ENCODE peak calls at places on chromosome 22, in six cellular contexts. F is upper lobe of right lung, N is transverse colon, Q is esophagus squamous epithelium, J is H9, I is tibial nerve. T is an unnamed sample.

GRCh38 chr22:20783844-20784723 is 10.2 kb downstream of the SERPIND1 start:
- DNase-seq in F (no peak), N (peak), Q (no peak), J (peak), I (no peak), T (peak)

GRCh38 chr22:32623943-32624342 is 149.3 kb downstream of the FBXO7 start:
- DNase-seq in F (no peak), N (peak), Q (no peak), J (no peak), I (peak), T (no peak)

GRCh38 chr22:32020117-32020516 is 22.9 kb upstream of the SLC5A1 start:
- DNase-seq in F (no peak), N (no peak), Q (no peak), J (no peak), I (no peak), T (peak)

GRCh38 chr22:37248251-37248650 is 4.2 kb upstream of the RAC2 start:
- DNase-seq in F (peak), N (no peak), Q (no peak), J (no peak), I (no peak), T (no peak)

GRCh38 chr22:24867327-24868022 is 61.5 kb downstream of the SGSM1 start:
- DNase-seq in F (no peak), N (no peak), Q (no peak), J (no peak), I (no peak), T (no peak)

GRCh38 chr22:20243545-20244249 is 24.4 kb downstream of the RTN4R start:
- DNase-seq in F (peak), N (peak), Q (no peak), J (peak), I (no peak), T (no peak)

GRCh38 chr22:19181786-19182471 is 3.4 kb upstream of the SLC25A1 start:
- DNase-seq in F (no peak), N (no peak), Q (no peak), J (no peak), I (no peak), T (no peak)

GRCh38 chr22:34111210-34111824 is 191.0 kb upstream of the LARGE1 start:
- DNase-seq in F (no peak), N (peak), Q (no peak), J (peak), I (no peak), T (peak)

GRCh38 chr22:46652930-46653331 is 32.7 kb downstream of the GRAMD4 start:
- DNase-seq in F (no peak), N (no peak), Q (no peak), J (no peak), I (no peak), T (no peak)

GRCh38 chr22:31344369-31345330 is 1.5 kb downstream of the PATZ1 start:
- DNase-seq in F (peak), N (peak), Q (no peak), J (peak), I (peak), T (no peak)

GRCh38 chr22:37496651-37497599 is 10.7 kb upstream of the MFNG start:
- DNase-seq in F (no peak), N (no peak), Q (no peak), J (peak), I (no peak), T (no peak)

GRCh38 chr22:29154364-29155048 is 51.2 kb upstream of the EMID1 start:
- DNase-seq in F (peak), N (peak), Q (no peak), J (peak), I (no peak), T (peak)

GRCh38 chr22:22366478-22366988 is 121.9 kb downstream of the VPREB1 start:
- DNase-seq in F (no peak), N (no peak), Q (no peak), J (no peak), I (no peak), T (no peak)

GRCh38 chr22:37425800-37426531 is 1.3 kb downstream of the ELFN2 start:
- DNase-seq in F (no peak), N (no peak), Q (no peak), J (peak), I (no peak), T (peak)

GRCh38 chr22:36493690-36494110 is 12.3 kb upstream of the TXN2 start:
- DNase-seq in F (peak), N (peak), Q (no peak), J (no peak), I (no peak), T (peak)

GRCh38 chr22:42933783-42934144 is 76.7 kb upstream of the ARFGAP3 start:
- DNase-seq in F (no peak), N (no peak), Q (no peak), J (no peak), I (no peak), T (no peak)

GRCh38 chr22:17159504-17159951 is 451 bp upstream of the HDHD5 start:
- DNase-seq in F (peak), N (peak), Q (no peak), J (no peak), I (no peak), T (no peak)
- H3K27ac ChIP-seq in F (peak), N (peak), Q (peak), J (no peak), I (peak), T (no peak)

DNA sequence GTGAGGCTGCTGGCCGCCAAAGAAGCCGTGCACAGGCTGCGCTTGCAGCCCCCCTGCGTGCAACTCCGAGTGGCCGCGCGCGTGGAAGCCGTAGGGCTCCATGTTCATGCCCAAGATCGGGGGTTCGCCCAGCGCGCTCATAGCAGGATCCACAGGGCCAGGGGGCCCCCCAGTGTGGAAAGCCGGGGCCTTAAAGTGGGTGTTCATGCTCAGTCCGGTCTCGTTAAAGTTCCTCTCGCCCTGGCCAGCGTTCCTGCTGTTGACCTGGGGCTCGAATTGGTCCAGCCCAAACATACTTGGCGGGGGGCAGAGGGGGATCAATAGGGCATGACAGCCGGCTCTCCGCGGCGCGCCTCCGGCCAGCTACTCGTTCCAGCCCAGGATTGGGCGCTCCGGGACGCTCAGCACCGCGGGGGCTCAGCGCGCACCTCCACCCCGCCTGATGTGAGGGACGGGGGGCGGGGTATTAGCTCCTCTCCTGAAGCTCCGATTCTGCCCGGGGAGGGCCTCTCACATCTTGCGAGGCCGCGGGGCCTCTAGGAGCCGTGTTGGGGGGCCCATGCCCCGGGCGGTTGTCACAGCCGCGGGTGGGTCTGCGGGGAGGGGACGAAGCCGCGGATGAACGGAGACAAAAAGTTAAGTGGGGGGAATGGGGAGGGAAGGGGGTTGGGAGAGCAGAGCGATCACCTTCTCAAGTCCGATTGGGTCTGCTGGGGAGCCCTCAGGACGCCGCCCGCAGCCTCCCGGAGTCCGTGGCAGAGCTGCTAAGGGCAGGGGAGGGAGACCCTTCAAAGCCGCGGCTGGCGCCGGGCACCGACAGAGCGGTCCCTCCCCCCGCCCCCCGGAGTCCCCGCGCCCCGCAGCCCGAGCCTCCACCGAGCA is 1.1 kb downstream of the MN1 start:
- DNase-seq in F (no peak), N (no peak), Q (no peak), J (no peak), I (no peak), T (no peak)
- H3K27ac ChIP-seq in F (peak), N (peak), Q (peak), J (no peak), I (peak), T (no peak)

DNA sequence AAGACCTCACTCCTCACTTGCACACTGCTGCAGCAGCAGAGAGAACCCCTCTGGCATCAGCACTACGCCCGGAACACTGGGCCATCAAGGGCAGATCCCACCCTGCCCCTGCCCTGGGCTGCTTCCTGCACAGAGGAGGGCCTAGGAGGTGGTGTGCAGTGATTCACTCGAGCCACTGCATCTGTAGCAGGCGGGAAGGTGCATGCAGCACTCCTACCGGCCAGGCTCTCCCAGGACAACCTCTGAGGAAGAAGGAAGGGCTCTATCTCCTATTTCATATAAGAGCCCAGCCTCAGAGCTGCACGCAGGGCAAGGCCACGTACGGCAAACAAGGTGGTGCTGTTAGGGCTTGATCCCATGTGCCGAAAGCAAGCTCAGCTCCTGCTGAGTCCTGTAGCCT is 14.2 kb downstream of the RANGAP1 start:
- DNase-seq in F (no peak), N (no peak), Q (no peak), J (no peak), I (no peak), T (no peak)
- H3K27ac ChIP-seq in F (no peak), N (no peak), Q (peak), J (no peak), I (no peak), T (no peak)

DNA sequence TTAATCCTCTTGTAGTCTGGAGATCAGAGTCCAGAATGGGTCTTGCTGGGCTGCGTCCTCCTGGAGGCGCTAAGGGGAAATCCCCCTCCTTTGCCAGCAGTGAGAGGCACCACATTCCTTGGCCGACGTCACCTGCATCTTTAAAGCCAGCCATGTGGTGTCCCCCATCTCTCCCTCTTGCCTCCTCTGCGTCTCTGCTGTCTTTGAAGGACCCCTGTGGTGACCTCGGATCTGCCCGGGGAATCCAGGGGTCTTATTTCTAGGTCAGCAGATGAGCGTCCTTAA is 27.2 kb upstream of the PARVB start:
- DNase-seq in F (peak), N (no peak), Q (no peak), J (peak), I (no peak), T (no peak)
- H3K27ac ChIP-seq in F (no peak), N (no peak), Q (no peak), J (no peak), I (no peak), T (no peak)

GRCh38 chr22:48921411-48921903 is 906.2 kb downstream of the BRD1 start:
- DNase-seq in F (peak), N (no peak), Q (no peak), J (no peak), I (no peak), T (no peak)

GRCh38 chr22:48919187-48919590 is 908.5 kb downstream of the BRD1 start:
- DNase-seq in F (peak), N (no peak), Q (no peak), J (peak), I (no peak), T (no peak)

GRCh38 chr22:48918585-48919186 is 909.0 kb downstream of the BRD1 start:
- DNase-seq in F (no peak), N (no peak), Q (no peak), J (peak), I (no peak), T (no peak)

GRCh38 chr22:48919851-48920589 is 907.7 kb downstream of the BRD1 start:
- DNase-seq in F (peak), N (no peak), Q (no peak), J (peak), I (no peak), T (no peak)

DNA sequence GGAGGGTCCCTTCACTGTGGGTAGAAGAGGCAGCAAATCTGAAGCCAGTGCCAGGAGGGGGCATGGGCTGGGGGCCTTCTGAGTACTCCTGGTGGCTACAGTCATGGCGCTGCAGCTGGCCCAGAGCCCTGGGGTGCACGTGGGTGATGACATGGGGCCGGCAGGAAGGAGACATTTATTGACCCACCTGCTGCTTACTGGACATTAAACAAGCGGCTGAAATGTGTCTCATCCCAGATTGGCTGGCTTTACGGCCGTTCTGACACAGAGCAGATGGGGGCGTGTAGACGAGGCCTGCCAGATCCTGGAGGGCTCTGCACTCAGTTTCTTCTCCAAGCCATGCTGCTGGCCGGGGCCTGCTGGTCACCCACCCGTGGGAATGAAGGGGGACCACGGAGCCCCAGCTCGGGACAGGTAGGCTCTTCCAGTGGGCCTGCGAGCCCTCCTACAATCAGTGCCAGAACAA is 906.9 kb downstream of the BRD1 start:
- DNase-seq in F (peak), N (no peak), Q (no peak), J (peak), I (no peak), T (no peak)
- H3K27ac ChIP-seq in F (no peak), N (no peak), Q (no peak), J (no peak), I (peak), T (no peak)

GRCh38 chr22:39688186-39688768 is 117.7 kb downstream of the CACNA1I start:
- DNase-seq in F (no peak), N (no peak), Q (no peak), J (no peak), I (no peak), T (no peak)

GRCh38 chr22:39686776-39687525 is 116.4 kb downstream of the CACNA1I start:
- DNase-seq in F (no peak), N (no peak), Q (no peak), J (no peak), I (no peak), T (no peak)

GRCh38 chr22:39684702-39685281 is 114.2 kb downstream of the CACNA1I start:
- DNase-seq in F (no peak), N (no peak), Q (no peak), J (no peak), I (no peak), T (no peak)

GRCh38 chr22:39685336-39686177 is 115.0 kb downstream of the CACNA1I start:
- DNase-seq in F (no peak), N (no peak), Q (no peak), J (no peak), I (no peak), T (no peak)

DNA sequence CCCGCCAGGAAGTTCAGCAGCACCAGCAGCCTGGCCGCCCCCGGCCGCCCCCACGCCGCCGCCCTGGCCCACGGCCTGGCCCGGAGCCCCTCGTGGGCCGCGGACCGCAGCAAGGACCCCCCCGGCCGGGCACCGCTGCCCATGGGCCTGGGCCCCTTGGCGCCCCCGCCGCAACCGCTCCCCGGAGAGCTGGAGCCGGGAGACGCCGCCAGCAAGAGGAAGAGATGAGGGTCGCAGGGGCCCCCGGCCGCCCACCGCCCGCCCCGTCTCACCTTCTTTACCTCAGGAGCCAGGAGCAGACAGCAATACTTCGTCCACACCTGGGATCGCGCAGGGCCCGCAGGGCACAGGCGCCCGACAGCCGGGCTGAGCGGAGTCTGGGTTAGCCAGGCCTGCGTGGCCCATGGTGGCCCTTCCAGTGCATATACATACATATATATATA is 115.6 kb downstream of the CACNA1I start:
- DNase-seq in F (no peak), N (no peak), Q (no peak), J (no peak), I (no peak), T (no peak)
- H3K27ac ChIP-seq in F (no peak), N (no peak), Q (no peak), J (no peak), I (no peak), T (no peak)

GRCh38 chr22:30296324-30296723 is 7.0 kb upstream of the CASTOR1 start:
- DNase-seq in F (no peak), N (no peak), Q (no peak), J (no peak), I (no peak), T (no peak)
- H3K27ac ChIP-seq in F (peak), N (no peak), Q (peak), J (no peak), I (no peak), T (no peak)

DNA sequence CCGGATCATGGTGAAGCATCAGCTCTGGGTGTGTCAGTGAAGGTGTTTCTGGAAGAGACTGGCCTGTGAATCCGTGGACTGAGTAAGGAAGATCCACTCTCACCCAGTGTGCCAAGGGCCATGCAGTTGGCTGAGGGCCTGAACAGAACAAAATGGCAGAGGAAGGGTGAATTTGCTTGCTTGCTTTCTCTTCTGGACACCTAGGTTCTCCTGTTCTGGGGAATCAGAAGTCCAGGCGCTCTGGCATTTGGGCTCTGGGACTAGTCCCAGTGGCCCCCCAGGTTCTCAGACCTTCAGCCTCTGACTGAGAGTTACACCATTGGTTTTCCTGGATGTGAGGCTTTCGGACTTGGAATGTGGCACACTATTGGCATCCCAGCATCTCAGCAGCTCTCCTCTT is 1170.8 kb downstream of the TBC1D22A start:
- DNase-seq in F (no peak), N (no peak), Q (no peak), J (no peak), I (no peak), T (no peak)
- H3K27ac ChIP-seq in F (no peak), N (no peak), Q (no peak), J (no peak), I (no peak), T (no peak)

DNA sequence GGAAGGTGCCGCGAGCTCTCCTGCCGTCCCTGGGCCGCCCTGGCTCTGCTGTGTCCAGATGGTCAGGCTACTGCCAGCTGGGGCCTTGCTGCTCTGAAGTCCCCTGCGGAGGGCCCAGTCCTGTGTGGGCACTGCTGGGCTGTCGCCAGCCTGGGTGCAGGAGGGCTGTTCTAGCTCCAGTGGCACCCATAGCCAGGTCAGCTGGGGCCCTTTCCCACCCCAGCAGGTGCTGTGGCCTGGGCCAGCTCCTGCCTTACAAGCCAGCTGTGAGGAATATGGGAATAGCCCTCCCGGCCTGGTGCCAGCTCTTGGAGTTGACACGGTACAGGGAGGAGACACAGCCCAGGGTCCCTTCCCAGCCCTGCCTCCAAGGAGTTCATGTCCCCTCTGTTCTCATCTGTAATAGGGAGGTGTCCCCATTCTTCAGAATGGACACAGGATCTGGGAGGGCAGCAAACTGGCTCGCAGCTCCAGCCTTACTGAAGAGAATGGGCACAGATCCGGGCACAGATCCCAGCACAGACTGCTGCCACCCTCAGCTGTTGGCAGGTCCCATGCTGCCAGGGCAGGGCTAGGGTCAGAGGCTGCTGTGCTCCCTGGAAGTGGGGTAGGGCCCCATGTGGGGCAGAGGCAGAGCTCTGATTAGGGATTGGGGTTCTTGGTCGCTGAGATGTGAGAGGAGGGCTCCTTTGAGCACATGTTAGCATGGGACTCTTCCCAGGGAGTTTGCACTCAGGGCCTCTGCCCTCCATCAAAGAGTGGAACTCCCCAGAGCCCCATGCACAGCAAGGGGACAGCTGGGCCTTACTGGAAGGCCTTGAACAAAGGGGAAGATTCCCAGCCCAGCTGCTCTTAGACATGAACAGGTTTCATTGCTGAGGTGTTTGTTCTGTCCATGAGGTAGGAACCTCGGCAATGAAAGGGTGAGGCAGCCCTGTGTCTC is 3.7 kb downstream of the DERL3 start:
- DNase-seq in F (peak), N (peak), Q (no peak), J (no peak), I (no peak), T (no peak)
- H3K27ac ChIP-seq in F (no peak), N (no peak), Q (no peak), J (no peak), I (peak), T (peak)

T was measured in MM.1S.